ENCODE peak calls at places on chromosomes 13 and 19, in nine cellular contexts. C is OCI-LY7, S is IMR-90, A is GM23338, Q is suprapubic skin, Z is tibial artery, O is kidney, N is body of pancreas, V is adrenal gland. P is an unnamed sample.

GRCh38 chr13:51425410-51426042 is 27.3 kb downstream of the INTS6 start:
- DNase-seq in N (no peak), O (no peak), C (no peak), V (no peak), Z (no peak), A (peak), S (peak), Q (no peak), P (no peak)

GRCh38 chr13:47000166-47000565 is 103.3 kb upstream of the HTR2A start:
- DNase-seq in S (peak), O (no peak), V (no peak), Z (no peak), Q (no peak), C (no peak), A (no peak), N (no peak), P (no peak)

GRCh38 chr13:113033054-113033453 is 64.0 kb downstream of the MCF2L start:
- DNase-seq in Q (no peak), S (no peak), V (no peak), A (no peak), O (peak), N (no peak), Z (no peak), C (no peak), P (no peak)

GRCh38 chr13:26699197-26699490 is 61.4 kb downstream of the GPR12 start:
- DNase-seq in S (no peak), V (no peak), N (no peak), O (no peak), Q (no peak), A (no peak), C (no peak), Z (no peak), P (no peak)

GRCh38 chr13:71252191-71252704 is 614.8 kb downstream of the DACH1 start:
- DNase-seq in Z (no peak), Q (no peak), O (no peak), C (no peak), A (no peak), V (no peak), N (no peak), S (no peak), P (no peak)

GRCh38 chr13:52454459-52454824 is 836 bp upstream of the CKAP2 start:
- DNase-seq in Q (no peak), Z (no peak), N (no peak), O (no peak), S (peak), V (no peak), A (peak), C (peak), P (no peak)

GRCh38 chr13:86684402-86684801 is 885.2 kb upstream of the SLITRK6 start:
- DNase-seq in A (no peak), C (no peak), Q (no peak), V (no peak), N (no peak), Z (no peak), O (no peak), S (no peak), P (no peak)

GRCh38 chr19:38869160-38869835 is 8.8 kb downstream of the RINL start:
- DNase-seq in C (peak), V (no peak), Q (no peak), O (no peak), A (peak), N (peak), Z (no peak), S (no peak), P (no peak)

GRCh38 chr19:46426506-46427162 is 2.1 kb downstream of the PNMA8C start:
- DNase-seq in N (peak), A (peak), Z (peak), Q (no peak), V (peak), C (peak), O (peak), S (peak), P (no peak)

GRCh38 chr13:29140277-29140676 is 320.1 kb downstream of the MTUS2 start:
- DNase-seq in N (no peak), Z (no peak), A (no peak), C (no peak), O (no peak), S (no peak), V (no peak), Q (no peak), P (peak)

GRCh38 chr13:38821753-38822551 is 135.1 kb downstream of the FREM2 start:
- DNase-seq in Q (no peak), Z (no peak), A (no peak), V (no peak), O (no peak), C (no peak), S (no peak), N (no peak), P (no peak)

GRCh38 chr13:35648109-35648508 is 171.6 kb upstream of the MAB21L1 start:
- DNase-seq in O (no peak), S (peak), V (no peak), Q (no peak), A (no peak), C (no peak), N (no peak), Z (no peak), P (no peak)

GRCh38 chr13:99028890-99029289 is 51.0 kb upstream of the DOCK9 start:
- DNase-seq in O (no peak), V (no peak), Q (no peak), S (no peak), Z (no peak), C (peak), A (peak), N (no peak), P (no peak)

GRCh38 chr13:43159007-43159406 is 135.6 kb downstream of the DNAJC15 start:
- DNase-seq in A (peak), S (peak), Q (no peak), Z (no peak), V (no peak), C (no peak), O (no peak), N (no peak), P (no peak)

GRCh38 chr19:58367698-58368454 is 5.3 kb upstream of the ZNF497 start:
- DNase-seq in C (no peak), N (no peak), Z (no peak), O (no peak), Q (no peak), A (no peak), V (no peak), S (no peak), P (no peak)

GRCh38 chr19:45098521-45099464 is 5.8 kb downstream of the PPP1R37 start:
- DNase-seq in A (no peak), S (peak), C (no peak), O (no peak), V (peak), N (no peak), Q (no peak), Z (no peak), P (no peak)

GRCh38 chr19:1045247-1045603 is 5.3 kb downstream of the ABCA7 start:
- DNase-seq in Z (no peak), O (peak), Q (no peak), C (peak), V (no peak), N (no peak), S (no peak), A (peak), P (no peak)

GRCh38 chr19:14089412-14089661 is 1.2 kb downstream of the SAMD1 start:
- DNase-seq in N (no peak), V (no peak), O (no peak), S (no peak), A (peak), Z (no peak), C (peak), Q (no peak), P (no peak)

GRCh38 chr19:36604656-36605100 is 435 bp upstream of the ZNF382 start:
- DNase-seq in Q (no peak), Z (peak), S (peak), N (peak), V (peak), C (no peak), O (peak), A (peak), P (peak)

GRCh38 chr19:13267889-13268288 is 117.7 kb downstream of the IER2 start:
- DNase-seq in A (no peak), S (peak), O (peak), V (no peak), Z (no peak), Q (no peak), C (no peak), N (no peak), P (no peak)

GRCh38 chr19:48587387-48587786 is 19.2 kb upstream of the SPACA4 start:
- DNase-seq in S (no peak), Q (no peak), O (no peak), N (no peak), Z (no peak), A (no peak), V (no peak), C (no peak), P (no peak)

GRCh38 chr13:49303533-49304252 is 56.0 kb downstream of the CDADC1 start:
- DNase-seq in V (peak), N (peak), C (no peak), Z (peak), S (no peak), Q (no peak), O (no peak), A (no peak), P (no peak)

GRCh38 chr19:3013261-3013725 is 15.8 kb downstream of the TLE2 start:
- DNase-seq in Z (no peak), A (no peak), V (no peak), N (no peak), O (no peak), S (no peak), C (no peak), Q (no peak), P (no peak)

GRCh38 chr19:17210296-17210695 is 4.9 kb upstream of the USE1 start:
- DNase-seq in V (no peak), C (no peak), S (peak), N (no peak), A (no peak), Q (no peak), O (no peak), Z (no peak), P (no peak)

GRCh38 chr13:113400621-113401451 is 36.9 kb upstream of the GRTP1 start:
- DNase-seq in S (no peak), C (peak), N (no peak), O (no peak), V (no peak), Q (no peak), A (no peak), Z (no peak), P (no peak)

GRCh38 chr19:13817018-13817614 is 21.9 kb downstream of the ZSWIM4 start:
- DNase-seq in Q (no peak), S (no peak), Z (no peak), N (peak), O (no peak), V (no peak), A (peak), C (peak), P (no peak)

GRCh38 chr13:34303346-34303745 is 485.4 kb downstream of the RFC3 start:
- DNase-seq in Z (no peak), N (no peak), O (no peak), Q (no peak), V (no peak), S (no peak), A (no peak), C (no peak), P (no peak)

GRCh38 chr19:1164684-1165531 is 9.2 kb downstream of the SBNO2 start:
- DNase-seq in N (no peak), Z (no peak), A (no peak), Q (no peak), S (no peak), V (peak), C (no peak), O (peak), P (no peak)

GRCh38 chr19:3544742-3545668 is 6.0 kb downstream of the TEKTIP1 start:
- DNase-seq in C (peak), Z (peak), S (peak), V (peak), A (peak), Q (no peak), N (peak), O (peak), P (no peak)

GRCh38 chr13:42272115-42272756 is at the start of gene AKAP11:
- DNase-seq in S (peak), V (peak), Q (peak), A (peak), C (peak), Z (peak), N (peak), O (no peak), P (no peak)

GRCh38 chr13:99267927-99268326 is 9.7 kb upstream of the GPR18 start:
- DNase-seq in A (no peak), S (no peak), Z (no peak), V (no peak), O (no peak), N (no peak), Q (no peak), C (no peak), P (no peak)

DNA sequence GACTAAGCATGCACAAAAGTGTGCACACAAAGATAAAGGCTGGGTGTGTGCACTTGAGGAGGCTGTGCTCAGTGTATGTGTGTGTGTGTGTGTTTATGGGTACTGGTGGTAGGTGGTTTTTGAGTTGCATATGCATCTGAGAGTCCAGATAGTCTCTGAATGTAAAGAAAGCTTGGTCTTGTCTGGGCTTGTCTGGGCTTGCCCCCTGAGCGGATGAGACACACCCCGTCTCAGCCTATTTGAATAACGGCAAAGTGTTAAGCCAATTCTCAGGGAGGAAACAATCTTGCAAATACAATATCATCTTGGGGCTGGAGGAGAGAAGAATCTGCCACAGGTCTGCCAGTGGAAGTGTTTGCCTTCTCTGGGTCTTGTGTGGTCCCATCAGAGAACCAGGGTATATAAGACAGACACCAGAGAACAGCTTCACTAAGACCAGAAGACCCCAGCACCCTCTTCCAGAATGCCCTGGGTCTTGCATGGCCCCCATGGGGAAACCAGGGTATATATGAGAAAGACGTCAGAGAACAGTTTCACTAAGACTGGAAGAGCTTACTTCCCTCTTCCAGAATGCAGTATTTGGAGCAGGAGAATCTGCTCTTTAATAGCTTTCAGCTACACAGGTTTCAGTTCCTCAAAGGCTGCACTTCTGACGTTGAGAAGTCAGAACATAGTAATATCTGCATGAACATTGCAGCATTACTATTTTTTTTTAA is 13.4 kb downstream of the CD70 start:
- DNase-seq in S (no peak), A (no peak), Z (no peak), Q (no peak), V (no peak), C (peak), O (no peak), N (no peak), P (no peak)
- H3K4me3 ChIP-seq in S (no peak), A (no peak), Z (no peak), Q (no peak), V (no peak), C (peak), O (no peak), N (no peak), P (no peak)

GRCh38 chr19:55146078-55146647 is 2.8 kb downstream of the TNNT1 start:
- DNase-seq in O (no peak), Z (no peak), Q (no peak), A (peak), V (no peak), S (no peak), N (no peak), C (peak), P (no peak)
- TF ChIP-seq CTCF in O (no peak), Z (no peak), Q (peak), A (peak), V (no peak), S (peak), N (no peak), C (peak), P (no peak)

GRCh38 chr13:25699600-25699999 is 327.8 kb downstream of the ATP8A2 start:
- DNase-seq in A (no peak), Z (no peak), S (no peak), O (no peak), V (no peak), N (no peak), C (no peak), Q (no peak), P (no peak)

GRCh38 chr13:25701304-25701703 is 329.5 kb downstream of the ATP8A2 start:
- DNase-seq in C (no peak), N (no peak), O (no peak), Q (no peak), A (no peak), S (no peak), V (no peak), Z (no peak), P (no peak)

GRCh38 chr13:25699056-25699455 is 327.3 kb downstream of the ATP8A2 start:
- DNase-seq in Q (no peak), Z (no peak), A (no peak), N (no peak), S (no peak), V (peak), C (no peak), O (no peak), P (no peak)
- H3K27ac ChIP-seq in Q (no peak), Z (no peak), A (no peak), N (no peak), S (no peak), V (no peak), C (no peak), O (no peak), P (no peak)

GRCh38 chr13:30863796-30864195 is 42.3 kb upstream of the MEDAG start:
- DNase-seq in O (no peak), N (no peak), S (no peak), A (peak), V (no peak), Q (no peak), Z (no peak), C (no peak), P (no peak)
- H3K4me3 ChIP-seq in O (no peak), N (no peak), S (no peak), A (peak), V (no peak), Q (no peak), Z (no peak), C (no peak), P (no peak)

GRCh38 chr19:29478578-29479565 is 46.9 kb upstream of the VSTM2B start:
- DNase-seq in O (no peak), V (no peak), C (peak), N (no peak), Z (no peak), Q (no peak), S (no peak), A (peak), P (no peak)
- TF ChIP-seq CTCF in O (no peak), V (no peak), C (peak), N (no peak), Z (no peak), Q (peak), S (peak), A (peak), P (no peak)

GRCh38 chr13:97751477-97751876 is 202.0 kb upstream of the IPO5 start:
- DNase-seq in Z (no peak), A (no peak), O (no peak), S (no peak), C (no peak), N (no peak), V (no peak), Q (no peak), P (no peak)
- H3K27ac ChIP-seq in Z (no peak), A (no peak), O (no peak), S (no peak), C (no peak), N (no peak), V (no peak), Q (no peak), P (no peak)